ENCODE peak calls at places on chromosome 4, in eight cellular contexts. One of them, this sample, is unnamed.

GRCh38 chr4:170015285-170015684 is 10.9 kb downstream of the MFAP3L start:
- DNase-seq in WERI-Rb-1: no peak
- DNase-seq in thoracic aorta: no peak
- DNase-seq in left ventricle myocardium inferior: no peak
- DNase-seq in brain microvascular endothelial cell: no peak
- DNase-seq in thyroid gland: peak
- DNase-seq in heart left ventricle: no peak
- DNase-seq in lower lobe of right lung: no peak
- DNase-seq in this sample: no peak

GRCh38 chr4:182348947-182349346 is 105.7 kb downstream of the TENM3 start:
- DNase-seq in WERI-Rb-1: no peak
- DNase-seq in thoracic aorta: no peak
- DNase-seq in left ventricle myocardium inferior: no peak
- DNase-seq in brain microvascular endothelial cell: no peak
- DNase-seq in thyroid gland: no peak
- DNase-seq in heart left ventricle: no peak
- DNase-seq in lower lobe of right lung: no peak
- DNase-seq in this sample: no peak

GRCh38 chr4:133565379-133565778 is 416.3 kb downstream of the PCDH10 start:
- DNase-seq in WERI-Rb-1: no peak
- DNase-seq in thoracic aorta: no peak
- DNase-seq in left ventricle myocardium inferior: no peak
- DNase-seq in brain microvascular endothelial cell: peak
- DNase-seq in thyroid gland: no peak
- DNase-seq in heart left ventricle: no peak
- DNase-seq in lower lobe of right lung: no peak
- DNase-seq in this sample: peak

GRCh38 chr4:123352240-123352945 is 44.2 kb upstream of the SPRY1 start:
- DNase-seq in WERI-Rb-1: no peak
- DNase-seq in thoracic aorta: no peak
- DNase-seq in left ventricle myocardium inferior: no peak
- DNase-seq in brain microvascular endothelial cell: no peak
- DNase-seq in thyroid gland: peak
- DNase-seq in heart left ventricle: no peak
- DNase-seq in lower lobe of right lung: no peak
- DNase-seq in this sample: peak

GRCh38 chr4:23770011-23770410 is 119.8 kb downstream of the PPARGC1A start:
- DNase-seq in WERI-Rb-1: no peak
- DNase-seq in thoracic aorta: no peak
- DNase-seq in left ventricle myocardium inferior: no peak
- DNase-seq in brain microvascular endothelial cell: no peak
- DNase-seq in thyroid gland: no peak
- DNase-seq in heart left ventricle: no peak
- DNase-seq in lower lobe of right lung: no peak
- DNase-seq in this sample: no peak

GRCh38 chr4:76212851-76213414 is 691 bp downstream of the SCARB2 start:
- DNase-seq in WERI-Rb-1: no peak
- DNase-seq in thoracic aorta: no peak
- DNase-seq in left ventricle myocardium inferior: no peak
- DNase-seq in brain microvascular endothelial cell: peak
- DNase-seq in thyroid gland: peak
- DNase-seq in heart left ventricle: no peak
- DNase-seq in lower lobe of right lung: no peak
- DNase-seq in this sample: no peak

GRCh38 chr4:155807021-155807420 is 48.2 kb downstream of the GUCY1B1 start:
- DNase-seq in WERI-Rb-1: no peak
- DNase-seq in thoracic aorta: no peak
- DNase-seq in left ventricle myocardium inferior: no peak
- DNase-seq in brain microvascular endothelial cell: no peak
- DNase-seq in thyroid gland: no peak
- DNase-seq in heart left ventricle: no peak
- DNase-seq in lower lobe of right lung: no peak
- DNase-seq in this sample: no peak

GRCh38 chr4:162793004-162793403 is 373.7 kb downstream of the NAF1 start:
- DNase-seq in WERI-Rb-1: no peak
- DNase-seq in thoracic aorta: no peak
- DNase-seq in left ventricle myocardium inferior: no peak
- DNase-seq in brain microvascular endothelial cell: no peak
- DNase-seq in thyroid gland: no peak
- DNase-seq in heart left ventricle: no peak
- DNase-seq in lower lobe of right lung: no peak
- DNase-seq in this sample: no peak

GRCh38 chr4:48127882-48128394 is 6.1 kb downstream of the TXK start:
- DNase-seq in WERI-Rb-1: peak
- DNase-seq in thoracic aorta: peak
- DNase-seq in left ventricle myocardium inferior: peak
- DNase-seq in brain microvascular endothelial cell: peak
- DNase-seq in thyroid gland: peak
- DNase-seq in heart left ventricle: peak
- DNase-seq in lower lobe of right lung: peak
- DNase-seq in this sample: peak

GRCh38 chr4:184824081-184824775 is 1.5 kb downstream of the ACSL1 start:
- DNase-seq in WERI-Rb-1: no peak
- DNase-seq in thoracic aorta: no peak
- DNase-seq in left ventricle myocardium inferior: no peak
- DNase-seq in brain microvascular endothelial cell: no peak
- DNase-seq in thyroid gland: no peak
- DNase-seq in heart left ventricle: no peak
- DNase-seq in lower lobe of right lung: no peak
- DNase-seq in this sample: no peak

GRCh38 chr4:40555176-40555900 is 74.3 kb downstream of the RBM47 start:
- DNase-seq in WERI-Rb-1: peak
- DNase-seq in thoracic aorta: no peak
- DNase-seq in left ventricle myocardium inferior: no peak
- DNase-seq in brain microvascular endothelial cell: no peak
- DNase-seq in thyroid gland: no peak
- DNase-seq in heart left ventricle: no peak
- DNase-seq in lower lobe of right lung: no peak
- DNase-seq in this sample: no peak

GRCh38 chr4:82797048-82797590 is 1.5 kb downstream of the SCD5 start:
- DNase-seq in WERI-Rb-1: no peak
- DNase-seq in thoracic aorta: no peak
- DNase-seq in left ventricle myocardium inferior: no peak
- DNase-seq in brain microvascular endothelial cell: no peak
- DNase-seq in thyroid gland: peak
- DNase-seq in heart left ventricle: no peak
- DNase-seq in lower lobe of right lung: no peak
- DNase-seq in this sample: no peak

GRCh38 chr4:25013756-25014737 is 16.7 kb downstream of the LGI2 start:
- DNase-seq in WERI-Rb-1: no peak
- DNase-seq in thoracic aorta: no peak
- DNase-seq in left ventricle myocardium inferior: no peak
- DNase-seq in brain microvascular endothelial cell: no peak
- DNase-seq in thyroid gland: no peak
- DNase-seq in heart left ventricle: no peak
- DNase-seq in lower lobe of right lung: no peak
- DNase-seq in this sample: no peak

GRCh38 chr4:61540944-61541343 is 340.8 kb downstream of the ADGRL3 start:
- DNase-seq in WERI-Rb-1: no peak
- DNase-seq in thoracic aorta: no peak
- DNase-seq in left ventricle myocardium inferior: no peak
- DNase-seq in brain microvascular endothelial cell: no peak
- DNase-seq in thyroid gland: no peak
- DNase-seq in heart left ventricle: no peak
- DNase-seq in lower lobe of right lung: no peak
- DNase-seq in this sample: no peak

GRCh38 chr4:117640836-117641235 is 393.4 kb upstream of the NDST3 start:
- DNase-seq in WERI-Rb-1: no peak
- DNase-seq in thoracic aorta: no peak
- DNase-seq in left ventricle myocardium inferior: no peak
- DNase-seq in brain microvascular endothelial cell: no peak
- DNase-seq in thyroid gland: no peak
- DNase-seq in heart left ventricle: no peak
- DNase-seq in lower lobe of right lung: no peak
- DNase-seq in this sample: no peak

GRCh38 chr4:142953171-142953570 is 107.1 kb upstream of the INPP4B start:
- DNase-seq in WERI-Rb-1: no peak
- DNase-seq in thoracic aorta: no peak
- DNase-seq in left ventricle myocardium inferior: no peak
- DNase-seq in brain microvascular endothelial cell: no peak
- DNase-seq in thyroid gland: no peak
- DNase-seq in heart left ventricle: no peak
- DNase-seq in lower lobe of right lung: no peak
- DNase-seq in this sample: no peak

GRCh38 chr4:121822796-121823504 is 733 bp downstream of the CCNA2 start:
- DNase-seq in WERI-Rb-1: peak
- DNase-seq in thoracic aorta: peak
- DNase-seq in left ventricle myocardium inferior: no peak
- DNase-seq in brain microvascular endothelial cell: peak
- DNase-seq in thyroid gland: peak
- DNase-seq in heart left ventricle: peak
- DNase-seq in lower lobe of right lung: peak
- DNase-seq in this sample: peak

GRCh38 chr4:141132689-141133145 is 552 bp downstream of the RNF150 start:
- DNase-seq in WERI-Rb-1: no peak
- DNase-seq in thoracic aorta: no peak
- DNase-seq in left ventricle myocardium inferior: peak
- DNase-seq in brain microvascular endothelial cell: peak
- DNase-seq in thyroid gland: peak
- DNase-seq in heart left ventricle: peak
- DNase-seq in lower lobe of right lung: no peak
- DNase-seq in this sample: peak

GRCh38 chr4:86848732-86849617 is at the start of gene SLC10A6:
- DNase-seq in WERI-Rb-1: no peak
- DNase-seq in thoracic aorta: no peak
- DNase-seq in left ventricle myocardium inferior: no peak
- DNase-seq in brain microvascular endothelial cell: no peak
- DNase-seq in thyroid gland: peak
- DNase-seq in heart left ventricle: no peak
- DNase-seq in lower lobe of right lung: no peak
- DNase-seq in this sample: no peak

GRCh38 chr4:86848136-86848535 is 1.0 kb downstream of the SLC10A6 start:
- DNase-seq in WERI-Rb-1: no peak
- DNase-seq in thoracic aorta: no peak
- DNase-seq in left ventricle myocardium inferior: no peak
- DNase-seq in brain microvascular endothelial cell: no peak
- DNase-seq in thyroid gland: no peak
- DNase-seq in heart left ventricle: no peak
- DNase-seq in lower lobe of right lung: no peak
- DNase-seq in this sample: no peak

GRCh38 chr4:86845593-86845992 is 3.6 kb downstream of the SLC10A6 start:
- DNase-seq in WERI-Rb-1: no peak
- DNase-seq in thoracic aorta: no peak
- DNase-seq in left ventricle myocardium inferior: no peak
- DNase-seq in brain microvascular endothelial cell: no peak
- DNase-seq in thyroid gland: no peak
- DNase-seq in heart left ventricle: no peak
- DNase-seq in lower lobe of right lung: no peak
- DNase-seq in this sample: peak

GRCh38 chr4:86846921-86847320 is 2.3 kb downstream of the SLC10A6 start:
- DNase-seq in WERI-Rb-1: no peak
- DNase-seq in thoracic aorta: no peak
- DNase-seq in left ventricle myocardium inferior: no peak
- DNase-seq in brain microvascular endothelial cell: no peak
- DNase-seq in thyroid gland: no peak
- DNase-seq in heart left ventricle: no peak
- DNase-seq in lower lobe of right lung: no peak
- DNase-seq in this sample: no peak

GRCh38 chr4:86847576-86847975 is 1.6 kb downstream of the SLC10A6 start:
- DNase-seq in WERI-Rb-1: no peak
- DNase-seq in thoracic aorta: no peak
- DNase-seq in left ventricle myocardium inferior: no peak
- DNase-seq in brain microvascular endothelial cell: no peak
- DNase-seq in thyroid gland: no peak
- DNase-seq in heart left ventricle: no peak
- DNase-seq in lower lobe of right lung: no peak
- DNase-seq in this sample: no peak
- H3K27ac ChIP-seq in WERI-Rb-1: no peak
- H3K27ac ChIP-seq in thoracic aorta: no peak
- H3K27ac ChIP-seq in left ventricle myocardium inferior: peak
- H3K27ac ChIP-seq in brain microvascular endothelial cell: no peak
- H3K27ac ChIP-seq in thyroid gland: no peak
- H3K27ac ChIP-seq in heart left ventricle: no peak
- H3K27ac ChIP-seq in lower lobe of right lung: no peak
- H3K27ac ChIP-seq in this sample: no peak

GRCh38 chr4:165698272-165698671 is 174.8 kb upstream of the TLL1 start:
- DNase-seq in WERI-Rb-1: no peak
- DNase-seq in thoracic aorta: no peak
- DNase-seq in left ventricle myocardium inferior: no peak
- DNase-seq in brain microvascular endothelial cell: no peak
- DNase-seq in thyroid gland: no peak
- DNase-seq in heart left ventricle: no peak
- DNase-seq in lower lobe of right lung: no peak
- DNase-seq in this sample: no peak

DNA sequence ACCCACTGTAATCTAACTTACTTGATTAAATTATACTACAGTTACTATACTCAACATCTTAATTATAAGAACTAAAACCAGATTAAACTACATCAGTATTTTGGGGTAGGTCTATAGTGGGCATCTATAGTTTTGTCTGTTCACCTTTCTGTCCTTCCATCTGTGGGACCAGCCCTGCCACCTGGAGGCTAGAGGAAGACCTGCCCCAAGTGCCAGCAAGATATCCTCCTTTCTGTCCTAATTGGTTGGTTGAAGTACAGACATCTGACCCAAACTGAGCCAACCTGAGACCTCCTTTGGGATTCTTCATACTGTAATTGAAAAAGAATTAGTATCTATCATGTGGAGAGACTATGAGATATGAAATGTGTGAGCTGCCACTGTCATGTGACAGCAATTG is 172.2 kb upstream of the TLL1 start:
- DNase-seq in WERI-Rb-1: peak
- DNase-seq in thoracic aorta: no peak
- DNase-seq in left ventricle myocardium inferior: no peak
- DNase-seq in brain microvascular endothelial cell: no peak
- DNase-seq in thyroid gland: no peak
- DNase-seq in heart left ventricle: no peak
- DNase-seq in lower lobe of right lung: no peak
- DNase-seq in this sample: peak
- TF ChIP-seq CTCF in WERI-Rb-1: peak
- TF ChIP-seq CTCF in thoracic aorta: no peak
- TF ChIP-seq CTCF in left ventricle myocardium inferior: peak
- TF ChIP-seq CTCF in brain microvascular endothelial cell: peak
- TF ChIP-seq CTCF in thyroid gland: no peak
- TF ChIP-seq CTCF in heart left ventricle: no peak
- TF ChIP-seq CTCF in lower lobe of right lung: no peak
- TF ChIP-seq CTCF in this sample: no peak

GRCh38 chr4:119579823-119580222 is 48.8 kb downstream of the PDE5A start:
- DNase-seq in WERI-Rb-1: no peak
- DNase-seq in thoracic aorta: no peak
- DNase-seq in left ventricle myocardium inferior: peak
- DNase-seq in brain microvascular endothelial cell: no peak
- DNase-seq in thyroid gland: no peak
- DNase-seq in heart left ventricle: no peak
- DNase-seq in lower lobe of right lung: no peak
- DNase-seq in this sample: no peak
- H3K27ac ChIP-seq in WERI-Rb-1: no peak
- H3K27ac ChIP-seq in thoracic aorta: no peak
- H3K27ac ChIP-seq in left ventricle myocardium inferior: peak
- H3K27ac ChIP-seq in brain microvascular endothelial cell: no peak
- H3K27ac ChIP-seq in thyroid gland: no peak
- H3K27ac ChIP-seq in heart left ventricle: peak
- H3K27ac ChIP-seq in lower lobe of right lung: peak
- H3K27ac ChIP-seq in this sample: no peak

GRCh38 chr4:63566658-63567057 is 842.6 kb downstream of the TECRL start:
- DNase-seq in WERI-Rb-1: no peak
- DNase-seq in thoracic aorta: no peak
- DNase-seq in left ventricle myocardium inferior: no peak
- DNase-seq in brain microvascular endothelial cell: no peak
- DNase-seq in thyroid gland: no peak
- DNase-seq in heart left ventricle: no peak
- DNase-seq in lower lobe of right lung: no peak
- DNase-seq in this sample: no peak

GRCh38 chr4:63558709-63559108 is 850.5 kb downstream of the TECRL start:
- DNase-seq in WERI-Rb-1: no peak
- DNase-seq in thoracic aorta: no peak
- DNase-seq in left ventricle myocardium inferior: no peak
- DNase-seq in brain microvascular endothelial cell: no peak
- DNase-seq in thyroid gland: no peak
- DNase-seq in heart left ventricle: no peak
- DNase-seq in lower lobe of right lung: no peak
- DNase-seq in this sample: no peak

GRCh38 chr4:63563288-63564014 is 845.8 kb downstream of the TECRL start:
- DNase-seq in WERI-Rb-1: peak
- DNase-seq in thoracic aorta: no peak
- DNase-seq in left ventricle myocardium inferior: no peak
- DNase-seq in brain microvascular endothelial cell: no peak
- DNase-seq in thyroid gland: no peak
- DNase-seq in heart left ventricle: no peak
- DNase-seq in lower lobe of right lung: no peak
- DNase-seq in this sample: no peak
- TF ChIP-seq CTCF in WERI-Rb-1: peak
- TF ChIP-seq CTCF in thoracic aorta: no peak
- TF ChIP-seq CTCF in left ventricle myocardium inferior: peak
- TF ChIP-seq CTCF in brain microvascular endothelial cell: no peak
- TF ChIP-seq CTCF in thyroid gland: no peak
- TF ChIP-seq CTCF in heart left ventricle: no peak
- TF ChIP-seq CTCF in lower lobe of right lung: no peak
- TF ChIP-seq CTCF in this sample: no peak

This sample was measured in RWPE1.